ENCODE peak calls at places on chromosomes 7 and 10, in four cellular contexts. J, K, P and H are unnamed samples. For H3K4me1, the result is how much of the 10 kb centered on the place peaks cover.

GRCh38 chr10:123496996-123497660 is 169.0 kb upstream of the GPR26 start:
- DNase-seq in J (no peak), K (no peak), P (no peak), H (no peak)

GRCh38 chr10:86970152-86970886 is 2.0 kb downstream of the ADIRF start:
- DNase-seq in P (no peak), J (peak), K (peak), H (peak)

GRCh38 chr7:133313575-133313974 is 60.7 kb downstream of the EXOC4 start:
- DNase-seq in K (no peak), J (no peak), P (no peak), H (no peak)

GRCh38 chr7:115040526-115040925 is 118.6 kb downstream of the MDFIC start:
- DNase-seq in P (no peak), K (no peak), J (no peak), H (no peak)

GRCh38 chr10:12509016-12509793 is 159.9 kb downstream of the CAMK1D start:
- DNase-seq in J (no peak), K (peak), P (no peak), H (peak)

GRCh38 chr7:20224005-20224404 is 6.8 kb upstream of the MACC1 start:
- DNase-seq in P (no peak), J (no peak), K (no peak), H (no peak)

GRCh38 chr10:88316292-88316861 is 266.7 kb downstream of the RNLS start:
- DNase-seq in P (no peak), J (no peak), K (no peak), H (no peak)

GRCh38 chr7:4436936-4437335 is 245.2 kb upstream of the FOXK1 start:
- DNase-seq in J (no peak), K (no peak), P (no peak), H (peak)

GRCh38 chr10:103474077-103474476 is 5.0 kb downstream of the CALHM3 start:
- DNase-seq in P (no peak), K (no peak), J (no peak), H (no peak)

DNA sequence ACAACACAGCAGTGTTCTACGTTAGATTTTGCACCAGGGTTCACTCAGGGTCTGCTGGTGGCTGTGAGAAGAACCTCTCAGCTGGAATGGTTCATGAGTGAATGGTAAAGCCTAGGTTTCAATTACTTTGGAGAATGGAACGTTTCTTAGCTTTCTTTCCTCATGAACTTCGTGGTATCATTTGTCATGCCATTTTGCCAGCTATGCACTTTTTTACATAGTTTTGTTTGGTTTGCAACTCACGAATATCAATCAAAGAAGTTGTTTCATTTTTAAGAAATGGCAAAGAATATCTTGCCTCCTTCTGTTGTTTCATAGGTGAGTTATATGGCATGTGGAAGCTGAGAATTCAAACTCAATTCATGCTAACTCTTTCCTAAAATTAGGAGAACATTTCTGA is 34.1 kb upstream of the RAB11FIP2 start:
- DNase-seq in K (no peak), P (no peak), J (no peak), H (no peak)
- H3K4me1 ChIP-seq in K (under half), P (under half), J (under half), H (under half)

GRCh38 chr10:72105675-72106074 is 17.3 kb upstream of the SPOCK2 start:
- DNase-seq in J (no peak), P (no peak), K (no peak), H (no peak)

GRCh38 chr10:72106154-72106849 is 18.0 kb upstream of the SPOCK2 start:
- DNase-seq in J (no peak), P (no peak), K (no peak), H (no peak)

GRCh38 chr10:72105098-72105475 is 16.7 kb upstream of the SPOCK2 start:
- DNase-seq in J (no peak), K (no peak), P (no peak), H (no peak)

GRCh38 chr10:72107325-72108003 is 19.1 kb upstream of the SPOCK2 start:
- DNase-seq in J (no peak), P (no peak), K (no peak), H (no peak)

GRCh38 chr10:72106896-72107295 is 18.5 kb upstream of the SPOCK2 start:
- DNase-seq in J (no peak), K (no peak), P (no peak), H (no peak)
- H3K4me3 ChIP-seq in J (no peak), K (no peak), P (no peak), H (no peak)

GRCh38 chr10:17877121-17877520 is 68.0 kb downstream of the MRC1 start:
- DNase-seq in K (no peak), P (no peak), J (no peak), H (no peak)

GRCh38 chr10:17873946-17874345 is 64.8 kb downstream of the MRC1 start:
- DNase-seq in J (no peak), K (no peak), P (no peak), H (no peak)

GRCh38 chr10:17871036-17871435 is 61.9 kb downstream of the MRC1 start:
- DNase-seq in K (no peak), J (no peak), P (no peak), H (no peak)

GRCh38 chr10:17867056-17867455 is 57.9 kb downstream of the MRC1 start:
- DNase-seq in J (no peak), P (no peak), K (no peak), H (no peak)

GRCh38 chr10:17872191-17873091 is 63.3 kb downstream of the MRC1 start:
- DNase-seq in K (no peak), P (no peak), J (peak), H (peak)
- TF ChIP-seq CTCF in K (no peak), P (peak), J (peak), H (peak)

DNA sequence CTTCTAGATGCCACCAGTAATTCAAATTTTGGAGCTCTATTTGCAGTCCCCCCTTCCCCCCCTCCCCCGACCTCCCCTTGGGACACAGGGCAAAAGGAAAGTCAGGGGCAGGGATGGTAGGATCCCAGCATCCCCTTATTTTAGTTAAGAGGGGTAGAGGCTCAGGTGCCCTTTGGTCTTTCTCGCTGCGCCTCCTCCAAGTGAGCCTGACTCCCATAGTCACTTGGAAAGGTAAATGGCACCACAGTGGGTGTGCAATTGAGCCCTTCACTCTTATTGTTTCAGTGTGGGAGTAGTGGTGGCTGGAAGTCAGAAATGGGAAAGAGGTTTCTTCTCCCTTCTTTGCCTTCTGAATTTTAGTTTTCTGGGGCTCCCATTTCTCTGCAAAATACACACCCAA is 8.2 kb upstream of the FEZF1 start:
- DNase-seq in J (no peak), P (no peak), K (no peak), H (no peak)
- H3K4me1 ChIP-seq in J (under half), P (under half), K (under half), H (under half)